ENCODE peak calls at places on chromosomes 11 and 22, in four cellular contexts. T, M, H and Y are unnamed samples.

GRCh38 chr22:34765115-34765514 is 300.8 kb upstream of the ISX start:
- DNase-seq in T (no peak), M (no peak), H (no peak), Y (no peak)

GRCh38 chr22:29108137-29108536 is 35.3 kb downstream of the KREMEN1 start:
- DNase-seq in M (no peak), T (peak; percentile 90), H (no peak), Y (peak; percentile 58)

GRCh38 chr11:34124885-34125668 is 19.6 kb downstream of the NAT10 start:
- DNase-seq in T (no peak), H (no peak), M (no peak), Y (no peak)

GRCh38 chr22:32558681-32559355 is 84.2 kb downstream of the FBXO7 start:
- DNase-seq in T (peak; percentile 85), H (peak; percentile 83), M (no peak), Y (peak; percentile 79)

GRCh38 chr22:49263101-49263500 is 564.6 kb downstream of the BRD1 start:
- DNase-seq in T (no peak), H (no peak), M (no peak), Y (no peak)

GRCh38 chr11:27524155-27524554 is 17.6 kb upstream of the LIN7C start:
- DNase-seq in H (no peak), T (peak; percentile 79), M (no peak), Y (peak; percentile 66)

GRCh38 chr22:46355369-46355995 is 20.0 kb downstream of the TRMU start:
- DNase-seq in M (peak; percentile 32), H (peak; percentile 53), T (peak; percentile 63), Y (peak; percentile 40)

GRCh38 chr22:17171313-17172171 is 12.5 kb upstream of the HDHD5 start:
- DNase-seq in M (peak; percentile 68), H (peak; percentile 84), T (peak; percentile 92), Y (peak; percentile 85)

GRCh38 chr11:114185436-114185835 is 110.8 kb upstream of the NNMT start:
- DNase-seq in T (no peak), M (no peak), H (no peak), Y (no peak)

GRCh38 chr11:66979336-66979980 is 4.4 kb downstream of the C11orf86 start:
- DNase-seq in H (no peak), M (no peak), T (peak; percentile 80), Y (no peak)

GRCh38 chr22:48955351-48956311 is 872.0 kb downstream of the BRD1 start:
- DNase-seq in H (peak; percentile 3), T (no peak), M (no peak), Y (no peak)

GRCh38 chr11:119427279-119427678 is 4.3 kb upstream of the THY1 start:
- DNase-seq in T (no peak), H (no peak), M (no peak), Y (no peak)

GRCh38 chr11:91921974-91922373 is 302.6 kb upstream of the FAT3 start:
- DNase-seq in T (no peak), M (no peak), H (no peak), Y (no peak)

GRCh38 chr11:132054822-132055221 is 684.4 kb downstream of the NTM start:
- DNase-seq in T (peak; percentile 94), H (no peak), M (no peak), Y (peak; percentile 89)

GRCh38 chr22:38314140-38314991 is 2.9 kb downstream of the CSNK1E start:
- DNase-seq in M (no peak), H (no peak), T (peak; percentile 60), Y (peak; percentile 75)